ENCODE peak calls at places on chromosomes 3 and 15, in four cellular contexts. U, V, R and L are unnamed samples.
A peak's percentile ranks its signal among the peaks of the same experiment; 100 is the strongest.

GRCh38 chr3:132843851-132844565 is 121.8 kb upstream of the NPHP3 start:
- DNase-seq in R (no peak), V (no peak), U (no peak), L (no peak)

GRCh38 chr3:63559884-63560283 is 92.6 kb upstream of the SNTN start:
- DNase-seq in V (no peak), U (no peak), R (no peak), L (no peak)

GRCh38 chr3:55434789-55435188 is 52.3 kb downstream of the WNT5A start:
- DNase-seq in V (no peak), U (no peak), R (no peak), L (no peak)

GRCh38 chr3:153639634-153640033 is 477.6 kb downstream of the RAP2B start:
- DNase-seq in R (no peak), V (no peak), U (no peak), L (no peak)

GRCh38 chr15:49288411-49288810 is 118.4 kb downstream of the GALK2 start:
- DNase-seq in U (no peak), R (no peak), V (no peak), L (no peak)

GRCh38 chr3:106421928-106422327 is 553.1 kb upstream of the CBLB start:
- DNase-seq in R (no peak), U (no peak), V (no peak), L (no peak)

GRCh38 chr3:149489060-149489690 is 14.7 kb downstream of the TM4SF4 start:
- DNase-seq in R (no peak), V (no peak), U (no peak), L (no peak)

GRCh38 chr3:194308635-194309213 is 42.4 kb downstream of the CPN2 start:
- DNase-seq in R (no peak), V (no peak), U (no peak), L (no peak)

GRCh38 chr3:53269888-53270880 is 14.4 kb upstream of the TKT start:
- DNase-seq in R (peak; percentile 97), V (peak; percentile 92), U (peak; percentile 79), L (peak; percentile 89)

GRCh38 chr3:54866221-54866620 is 61.6 kb downstream of the LRTM1 start:
- DNase-seq in U (no peak), R (no peak), V (no peak), L (no peak)

GRCh38 chr3:105523496-105523895 is 156.8 kb downstream of the ALCAM start:
- DNase-seq in U (no peak), R (peak; percentile 5), V (no peak), L (no peak)

GRCh38 chr3:140134231-140134630 is 199.2 kb downstream of the CLSTN2 start:
- DNase-seq in U (no peak), R (no peak), V (no peak), L (no peak)

GRCh38 chr3:52005571-52005986 is 9.9 kb upstream of the RPL29 start:
- DNase-seq in V (no peak), R (peak; percentile 25), U (peak; percentile 43), L (peak; percentile 42)

GRCh38 chr3:130894130-130894872 is 417 bp downstream of the ATP2C1 start:
- DNase-seq in R (peak; percentile 29), V (peak; percentile 72), U (peak; percentile 49), L (no peak)

GRCh38 chr3:49747792-49748480 is 24.2 kb upstream of the GMPPB start:
- DNase-seq in R (no peak), U (no peak), V (no peak), L (no peak)

GRCh38 chr3:73622135-73622534 is 2.6 kb downstream of the PDZRN3 start:
- DNase-seq in V (no peak), U (peak; percentile 44), R (no peak), L (no peak)

GRCh38 chr15:39592500-39592899 is 11.6 kb downstream of the THBS1 start:
- DNase-seq in V (no peak), U (no peak), R (no peak), L (no peak)

GRCh38 chr3:46146548-46146947 is 61.6 kb downstream of the CCR1 start:
- DNase-seq in U (no peak), R (no peak), V (no peak), L (no peak)

GRCh38 chr15:84840741-84841429 is 23.7 kb downstream of the ALPK3 start:
- DNase-seq in R (no peak), V (peak; percentile 87), U (peak; percentile 80), L (no peak)

GRCh38 chr3:194688946-194689345 is 3.3 kb downstream of the FAM43A start:
- DNase-seq in U (no peak), R (no peak), V (no peak), L (no peak)

GRCh38 chr3:126180477-126181397 is at the start of gene ALDH1L1:
- DNase-seq in R (peak; percentile 28), U (peak; percentile 88), V (peak; percentile 64), L (no peak)

GRCh38 chr15:48392356-48392755 is 61.1 kb downstream of the DUT start:
- DNase-seq in U (peak; percentile 55), V (no peak), R (no peak), L (no peak)

GRCh38 chr15:30990036-30990435 is 1.4 kb downstream of the MTMR10 start:
- DNase-seq in V (no peak), U (no peak), R (peak; percentile 14), L (no peak)

GRCh38 chr3:158770254-158771017 is 31.4 kb upstream of the MFSD1 start:
- DNase-seq in R (no peak), U (no peak), V (no peak), L (peak; percentile 72)

DNA sequence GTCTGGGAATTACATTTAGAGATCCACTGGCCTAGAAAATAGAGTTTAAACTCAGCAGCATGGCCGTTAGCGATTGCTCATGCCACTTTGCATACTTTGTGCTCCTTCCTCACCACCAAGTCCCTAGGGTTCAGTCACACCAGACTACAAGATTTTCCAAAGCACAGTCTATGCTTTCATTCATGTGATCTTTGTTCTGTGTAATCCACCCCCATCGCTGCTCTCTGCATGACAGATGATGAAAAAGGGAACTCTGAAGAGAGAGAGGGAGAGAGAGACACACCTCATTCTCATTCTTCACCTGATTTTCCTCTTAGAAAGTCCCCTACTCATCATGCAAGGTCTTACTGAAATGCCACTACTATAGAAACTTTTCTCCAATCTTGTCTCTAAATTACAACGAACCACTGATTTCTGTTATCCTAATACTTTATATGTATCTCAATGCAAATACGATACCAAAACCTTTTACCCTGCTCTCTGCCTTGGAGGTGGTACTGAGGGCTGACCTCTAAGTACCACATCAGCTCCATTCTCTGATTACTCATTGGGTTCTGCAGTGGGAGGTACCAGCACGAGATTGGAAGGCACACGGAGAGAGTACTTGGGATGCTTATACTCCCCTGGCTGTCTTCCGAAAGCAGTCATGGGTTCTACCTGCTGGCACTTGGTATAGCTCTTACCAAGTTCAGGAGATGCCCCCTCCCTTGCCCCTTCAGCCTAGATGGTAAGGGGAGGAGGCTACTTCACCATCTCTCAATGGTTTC is 1.1 kb upstream of the PARP15 start:
- DNase-seq in U (no peak), V (no peak), R (no peak), L (no peak)
- H3K27ac ChIP-seq in U (no peak overlapping the region), V (no peak overlapping the region), R (no peak overlapping the region), L (no peak overlapping the region)

DNA sequence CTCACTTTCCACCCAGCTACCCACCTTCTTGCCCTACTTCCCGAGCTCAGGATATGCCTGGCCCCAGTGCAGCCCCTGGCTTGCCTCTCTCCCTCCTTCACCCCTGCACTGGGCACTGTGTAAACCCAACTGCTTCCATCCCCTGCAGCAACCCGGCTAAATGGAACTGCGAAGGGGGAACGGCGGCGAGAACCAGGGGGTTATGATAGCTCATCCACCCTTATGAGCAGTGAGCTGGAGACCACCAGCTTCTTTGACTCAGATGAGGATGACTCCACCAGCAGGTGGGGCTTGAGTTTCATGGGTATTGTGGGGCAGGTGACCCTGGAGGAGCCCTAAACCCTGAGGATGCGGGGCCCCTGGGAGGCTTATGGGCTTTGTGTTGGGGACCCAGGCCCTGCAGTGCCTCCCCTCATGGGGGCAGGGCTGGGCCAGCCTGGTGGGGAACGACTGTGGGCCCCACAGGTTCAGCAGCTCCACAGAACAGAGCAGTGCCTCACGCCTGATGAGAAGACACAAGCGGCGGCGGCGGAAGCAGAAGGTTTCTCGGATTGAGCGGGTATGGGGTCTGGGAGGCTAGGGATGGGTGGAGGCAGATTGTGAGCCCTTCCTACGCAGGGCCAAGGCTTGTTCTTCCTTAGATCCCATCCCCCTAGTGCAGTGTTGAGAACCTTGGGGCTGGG is 9.6 kb downstream of the DVL3 start:
- DNase-seq in V (no peak), U (no peak), R (no peak), L (no peak)
- TF ChIP-seq CTCF in V (no peak), U (no peak), R (no peak), L (no peak)

GRCh38 chr3:177729939-177730700 is 532.8 kb upstream of the TBL1XR1 start:
- DNase-seq in V (no peak), U (peak; percentile 43), R (no peak), L (no peak)
- H3K27ac ChIP-seq in V (no peak overlapping the region), U (peak overlapping the region; percentile 53), R (no peak overlapping the region), L (peak overlapping the region; percentile 41)

DNA sequence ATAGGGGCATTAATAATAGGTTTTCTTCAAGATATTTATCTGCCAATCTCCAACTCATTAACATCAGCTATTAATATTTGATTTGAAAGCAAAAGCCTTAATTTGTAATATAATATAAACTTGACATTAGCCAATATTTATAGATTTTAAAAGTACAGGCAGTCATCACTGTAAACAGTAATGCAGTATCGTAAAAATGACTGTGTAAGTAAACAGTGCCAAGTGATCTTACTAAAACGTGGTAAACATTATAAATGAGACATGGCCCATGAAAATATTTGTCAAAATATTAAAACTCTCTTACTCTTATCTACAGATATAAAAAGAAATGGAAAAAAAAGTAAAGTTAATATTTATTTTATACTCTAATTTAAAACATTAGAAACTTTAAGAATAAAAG is 101.6 kb upstream of the EPHA6 start:
- DNase-seq in V (no peak), U (no peak), R (no peak), L (no peak)
- TF ChIP-seq CTCF in V (no peak), U (no peak), R (no peak), L (no peak)

GRCh38 chr3:36909666-36910065 is 35.2 kb downstream of the TRANK1 start:
- DNase-seq in V (no peak), R (no peak), U (no peak), L (no peak)

GRCh38 chr3:36906504-36907149 is 38.2 kb downstream of the TRANK1 start:
- DNase-seq in R (no peak), U (no peak), V (no peak), L (peak; percentile 18)

GRCh38 chr3:36908647-36909180 is 36.1 kb downstream of the TRANK1 start:
- DNase-seq in U (no peak), R (no peak), V (no peak), L (no peak)

GRCh38 chr3:36909181-36909580 is 35.7 kb downstream of the TRANK1 start:
- DNase-seq in U (no peak), V (no peak), R (no peak), L (no peak)

DNA sequence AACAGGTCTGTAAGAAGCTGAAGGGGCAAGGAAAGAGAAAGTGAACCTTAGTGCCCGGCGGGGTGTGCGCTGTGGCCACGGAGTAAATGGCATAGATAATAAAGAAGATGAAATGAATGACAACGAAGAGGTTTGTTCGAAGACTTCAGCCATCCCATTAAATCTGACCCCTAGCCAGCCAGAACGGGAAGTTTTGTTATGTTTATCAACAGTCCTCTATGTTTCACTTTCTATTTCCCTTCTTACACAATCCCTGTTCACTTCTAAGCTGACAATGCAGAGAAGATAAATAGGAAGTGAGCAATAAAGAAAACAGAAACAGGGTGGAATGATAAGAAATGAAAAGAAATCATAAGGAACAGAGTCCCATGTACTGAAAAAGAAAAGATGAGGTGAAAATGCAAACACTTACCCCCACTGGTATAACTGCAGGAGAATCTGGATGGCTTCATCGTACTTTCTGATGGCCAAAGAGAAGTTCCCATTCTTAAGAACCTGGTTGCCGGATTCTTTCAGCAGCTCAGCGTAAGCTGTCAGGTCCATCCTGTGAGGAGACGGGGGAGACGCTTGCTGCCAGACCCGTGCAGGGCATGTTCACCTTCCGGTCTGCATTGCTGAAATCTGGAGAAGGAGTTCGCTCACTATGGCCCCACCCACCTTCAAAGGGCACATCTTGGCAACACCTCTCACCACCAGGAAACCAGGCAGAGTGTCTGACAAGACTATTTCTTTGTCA is 36.8 kb downstream of the TRANK1 start:
- DNase-seq in R (peak; percentile 23), V (peak; percentile 67), U (peak; percentile 22), L (peak; percentile 21)
- H3K27ac ChIP-seq in R (peak overlapping the region; percentile 70), V (peak overlapping the region; percentile 98), U (peak overlapping the region; percentile 58), L (peak overlapping the region; percentile 71)